ENCODE peak calls at places on chromosomes 3 and 15, in seven cellular contexts. O is cardiac fibroblast, I is choroid plexus epithelial cell, R is HL-60, Y is fibroblast of lung, H is kidney epithelial cell, Z is DND-41. A is an unnamed sample.

GRCh38 chr3:50287262-50287661 is 5.0 kb downstream of the IFRD2 start:
- DNase-seq in O (no peak), I (no peak), R (no peak), Y (no peak), H (no peak), Z (no peak), A (no peak)

GRCh38 chr3:145015243-145015642 is 1043.6 kb downstream of the DIPK2A start:
- DNase-seq in O (peak; percentile 31), I (peak; percentile 93), R (no peak), Y (peak; percentile 86), H (no peak), Z (no peak), A (no peak)

GRCh38 chr15:31293655-31294054 is 33.0 kb upstream of the KLF13 start:
- DNase-seq in O (no peak), I (no peak), R (peak; percentile 78), Y (no peak), H (no peak), Z (no peak), A (no peak)

GRCh38 chr15:76799760-76800159 is 105.4 kb downstream of the SCAPER start:
- DNase-seq in O (peak; percentile 49), I (peak; percentile 80), R (no peak), Y (peak; percentile 61), H (peak; percentile 39), Z (no peak), A (no peak)

GRCh38 chr3:136713961-136714514 is 38.1 kb downstream of the STAG1 start:
- DNase-seq in O (no peak), I (no peak), R (peak; percentile 94), Y (no peak), H (no peak), Z (no peak), A (no peak)

GRCh38 chr15:72722071-72722696 is 36.2 kb downstream of the BBS4 start:
- DNase-seq in O (peak; percentile 86), I (peak; percentile 88), R (peak; percentile 58), Y (peak; percentile 78), H (peak; percentile 26), Z (peak; percentile 66), A (peak; percentile 82)

GRCh38 chr15:84840741-84841429 is 23.7 kb downstream of the ALPK3 start:
- DNase-seq in O (peak; percentile 86), I (peak; percentile 50), R (no peak), Y (peak; percentile 50), H (no peak), Z (no peak), A (no peak)

GRCh38 chr3:35663471-35663870 is 24.1 kb downstream of the ARPP21 start:
- DNase-seq in O (no peak), I (no peak), R (no peak), Y (no peak), H (no peak), Z (peak; percentile 66), A (no peak)

GRCh38 chr3:24128195-24129005 is 183.3 kb downstream of the NR1D2 start:
- DNase-seq in O (peak; percentile 86), I (peak; percentile 76), R (no peak), Y (peak; percentile 93), H (no peak), Z (no peak), A (no peak)

GRCh38 chr3:177300039-177300833 is 103.0 kb upstream of the TBL1XR1 start:
- DNase-seq in O (peak; percentile 68), I (peak; percentile 60), R (peak; percentile 72), Y (peak; percentile 31), H (peak; percentile 98), Z (no peak), A (peak; percentile 36)
- H3K4me3 ChIP-seq in O (no peak overlapping the region), I (no peak overlapping the region), R (no peak overlapping the region), Y (no peak overlapping the region), H (no peak overlapping the region), Z (no peak overlapping the region), A (no peak overlapping the region)

DNA sequence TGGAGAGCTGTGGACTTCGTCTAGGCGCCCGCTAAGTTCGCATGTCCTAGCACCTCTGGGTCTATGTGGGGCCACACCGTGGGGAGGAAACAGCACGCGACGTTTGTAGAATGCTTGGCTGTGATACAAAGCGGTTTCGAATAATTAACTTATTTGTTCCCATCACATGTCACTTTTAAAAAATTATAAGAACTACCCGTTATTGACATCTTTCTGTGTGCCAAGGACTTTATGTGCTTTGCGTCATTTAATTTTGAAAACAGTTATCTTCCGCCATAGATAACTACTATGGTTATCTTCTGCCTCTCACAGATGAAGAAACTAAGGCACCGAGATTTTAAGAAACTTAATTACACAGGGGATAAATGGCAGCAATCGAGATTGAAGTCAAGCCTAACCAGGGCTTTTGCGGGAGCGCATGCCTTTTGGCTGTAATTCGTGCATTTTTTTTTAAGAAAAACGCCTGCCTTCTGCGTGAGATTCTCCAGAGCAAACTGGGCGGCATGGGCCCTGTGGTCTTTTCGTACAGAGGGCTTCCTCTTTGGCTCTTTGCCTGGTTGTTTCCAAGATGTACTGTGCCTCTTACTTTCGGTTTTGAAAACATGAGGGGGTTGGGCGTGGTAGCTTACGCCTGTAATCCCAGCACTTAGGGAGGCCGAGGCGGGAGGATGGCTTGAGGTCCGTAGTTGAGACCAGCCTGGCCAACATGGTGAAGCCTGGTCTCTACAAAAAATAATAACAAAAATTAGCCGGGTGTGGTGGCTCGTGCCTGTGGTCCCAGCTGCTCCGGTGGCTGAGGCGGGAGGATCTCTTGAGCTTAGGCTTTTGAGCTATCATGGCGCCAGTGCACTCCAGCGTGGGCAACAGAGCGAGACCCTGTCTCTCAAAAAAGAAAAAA is 1.0 kb downstream of the B2M start:
- DNase-seq in O (peak; percentile 92), I (peak; percentile 93), R (peak; percentile 84), Y (peak; percentile 93), H (peak; percentile 29), Z (peak; percentile 82), A (peak; percentile 87)
- TF ChIP-seq CTCF in O (no peak), I (no peak), R (no peak), Y (no peak), H (no peak), Z (peak; percentile 1), A (no peak)

DNA sequence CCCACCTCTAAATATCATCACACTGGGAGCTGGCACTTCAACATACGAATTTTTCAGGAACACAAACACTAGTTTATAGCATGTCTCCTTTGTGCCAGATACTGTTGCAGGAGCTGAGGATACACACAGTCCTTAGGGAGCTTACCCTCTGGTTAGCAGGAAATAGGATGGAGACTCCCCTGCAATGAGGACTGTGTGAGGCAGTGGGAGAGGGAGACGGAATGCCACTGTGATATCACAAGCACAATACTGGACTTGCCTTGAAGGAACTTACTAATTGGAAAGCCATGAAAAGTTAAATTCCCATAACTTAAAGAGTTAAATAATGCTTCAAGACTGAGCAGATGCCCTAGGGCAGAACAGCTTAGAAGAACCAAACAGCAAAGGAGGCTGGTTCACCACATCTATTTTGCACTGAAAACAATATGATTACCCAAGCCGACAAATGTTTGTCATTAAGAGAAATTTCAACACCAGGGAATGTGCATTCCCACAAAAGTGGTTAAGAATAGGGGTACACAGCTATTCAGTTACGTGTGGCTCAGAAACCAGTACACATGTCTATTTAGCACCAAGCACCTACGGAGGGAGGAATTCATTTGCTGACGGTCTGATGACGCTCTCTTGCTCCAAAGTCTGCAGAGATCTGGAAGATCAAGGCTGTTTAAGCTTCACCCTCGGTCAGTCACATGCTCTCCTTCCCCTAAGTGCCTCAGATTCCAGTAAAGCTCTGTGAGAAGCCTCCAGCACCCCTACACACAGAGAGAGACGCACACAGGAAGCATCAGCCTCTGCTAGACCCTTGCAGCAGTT is 5.2 kb downstream of the TBC1D2B start:
- DNase-seq in O (peak; percentile 92), I (peak; percentile 99), R (peak; percentile 66), Y (peak; percentile 56), H (no peak), Z (no peak), A (no peak)
- H3K4me3 ChIP-seq in O (no peak overlapping the region), I (peak overlapping the region; percentile 5), R (no peak overlapping the region), Y (peak overlapping the region; percentile 38), H (no peak overlapping the region), Z (no peak overlapping the region), A (no peak overlapping the region)

DNA sequence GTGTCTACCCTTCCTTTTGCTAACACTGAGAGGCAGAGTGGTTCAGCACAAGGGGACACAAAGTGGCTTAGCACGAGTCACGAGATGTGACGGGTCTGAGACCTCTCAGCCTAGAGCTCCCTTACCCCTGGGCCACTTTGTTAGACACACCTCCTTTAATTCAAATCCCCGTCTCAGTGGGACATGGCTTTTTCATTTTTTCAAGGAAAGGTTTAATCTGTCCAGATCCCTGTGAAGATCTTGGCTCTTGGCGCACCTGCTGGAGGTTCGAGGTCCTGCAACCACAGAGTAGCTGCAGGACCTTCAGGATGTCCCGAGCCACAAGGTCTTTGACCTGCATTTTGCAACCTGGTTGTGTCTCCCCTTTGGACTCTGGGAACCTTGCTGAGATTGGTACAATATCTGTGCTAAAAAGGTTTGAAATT is 52.0 kb downstream of the LPP start:
- DNase-seq in O (no peak), I (no peak), R (no peak), Y (no peak), H (no peak), Z (no peak), A (peak; percentile 7)
- TF ChIP-seq CTCF in O (peak; percentile 32), I (peak; percentile 42), R (no peak), Y (no peak), H (peak; percentile 24), Z (no peak), A (peak; percentile 25)